ENCODE peak calls at places on chromosomes 4 and X, in five cellular contexts. One of them, this sample, is unnamed.

GRCh38 chrX:148741441-148741840 is 241.0 kb downstream of the AFF2 start:
- DNase-seq in IMR-90: no peak
- DNase-seq in neuronal stem cell: no peak
- DNase-seq in trophoblast cell: no peak
- DNase-seq in mesendoderm: peak
- DNase-seq in this sample: no peak

GRCh38 chrX:153411255-153411987 is at the start of gene ZFP92:
- DNase-seq in neuronal stem cell: no peak
- DNase-seq in trophoblast cell: no peak
- DNase-seq in IMR-90: no peak
- DNase-seq in mesendoderm: no peak
- DNase-seq in this sample: peak

GRCh38 chr4:182325848-182326255 is 82.7 kb downstream of the TENM3 start:
- DNase-seq in trophoblast cell: no peak
- DNase-seq in mesendoderm: no peak
- DNase-seq in IMR-90: no peak
- DNase-seq in neuronal stem cell: no peak
- DNase-seq in this sample: no peak

GRCh38 chr4:187108846-187109245 is 385.2 kb upstream of the FAT1 start:
- DNase-seq in trophoblast cell: no peak
- DNase-seq in neuronal stem cell: no peak
- DNase-seq in IMR-90: no peak
- DNase-seq in mesendoderm: no peak
- DNase-seq in this sample: no peak

GRCh38 chrX:63718010-63718694 is 66.9 kb downstream of the ARHGEF9 start:
- DNase-seq in trophoblast cell: no peak
- DNase-seq in IMR-90: no peak
- DNase-seq in mesendoderm: no peak
- DNase-seq in neuronal stem cell: no peak
- DNase-seq in this sample: no peak

GRCh38 chr4:54058171-54058570 is 6.2 kb downstream of the CHIC2 start:
- DNase-seq in mesendoderm: no peak
- DNase-seq in trophoblast cell: no peak
- DNase-seq in IMR-90: no peak
- DNase-seq in neuronal stem cell: no peak
- DNase-seq in this sample: no peak

GRCh38 chr4:142567620-142568451 is 278.3 kb downstream of the INPP4B start:
- DNase-seq in mesendoderm: no peak
- DNase-seq in IMR-90: peak
- DNase-seq in trophoblast cell: no peak
- DNase-seq in neuronal stem cell: peak
- DNase-seq in this sample: no peak

GRCh38 chr4:101790521-101791188 is at the start of gene BANK1:
- DNase-seq in mesendoderm: peak
- DNase-seq in trophoblast cell: peak
- DNase-seq in IMR-90: peak
- DNase-seq in neuronal stem cell: peak
- DNase-seq in this sample: peak

GRCh38 chr4:182143822-182144620 is 99.2 kb upstream of the TENM3 start:
- DNase-seq in mesendoderm: peak
- DNase-seq in IMR-90: peak
- DNase-seq in neuronal stem cell: peak
- DNase-seq in trophoblast cell: peak
- DNase-seq in this sample: peak

GRCh38 chr4:15003441-15003890 is 1.2 kb downstream of the CPEB2 start:
- DNase-seq in trophoblast cell: no peak
- DNase-seq in IMR-90: peak
- DNase-seq in neuronal stem cell: peak
- DNase-seq in mesendoderm: peak
- DNase-seq in this sample: peak

GRCh38 chr4:122739174-122739573 is 6.7 kb downstream of the BBS12 start:
- DNase-seq in trophoblast cell: no peak
- DNase-seq in IMR-90: peak
- DNase-seq in mesendoderm: no peak
- DNase-seq in neuronal stem cell: no peak
- DNase-seq in this sample: peak

GRCh38 chr4:93469560-93469959 is 359.0 kb upstream of the ATOH1 start:
- DNase-seq in mesendoderm: peak
- DNase-seq in IMR-90: no peak
- DNase-seq in neuronal stem cell: no peak
- DNase-seq in trophoblast cell: no peak
- DNase-seq in this sample: no peak

GRCh38 chr4:139913398-139913990 is 240.5 kb downstream of the MAML3 start:
- DNase-seq in IMR-90: peak
- DNase-seq in mesendoderm: no peak
- DNase-seq in trophoblast cell: no peak
- DNase-seq in neuronal stem cell: no peak
- DNase-seq in this sample: no peak

GRCh38 chr4:121998024-121998423 is 46.2 kb upstream of the TRPC3 start:
- DNase-seq in trophoblast cell: no peak
- DNase-seq in mesendoderm: peak
- DNase-seq in IMR-90: no peak
- DNase-seq in neuronal stem cell: no peak
- DNase-seq in this sample: no peak

GRCh38 chrX:30620980-30621716 is 32.1 kb upstream of the GK start:
- DNase-seq in IMR-90: peak
- DNase-seq in mesendoderm: peak
- DNase-seq in neuronal stem cell: no peak
- DNase-seq in trophoblast cell: peak
- DNase-seq in this sample: peak

GRCh38 chr4:52617467-52618017 is 41.6 kb downstream of the USP46 start:
- DNase-seq in IMR-90: no peak
- DNase-seq in trophoblast cell: no peak
- DNase-seq in neuronal stem cell: no peak
- DNase-seq in mesendoderm: no peak
- DNase-seq in this sample: no peak

GRCh38 chrX:15956684-15957083 is 102.1 kb upstream of the AP1S2 start:
- DNase-seq in trophoblast cell: no peak
- DNase-seq in IMR-90: no peak
- DNase-seq in neuronal stem cell: peak
- DNase-seq in mesendoderm: peak
- DNase-seq in this sample: no peak

GRCh38 chr4:86450861-86451260 is 91.0 kb upstream of the MAPK10 start:
- DNase-seq in neuronal stem cell: no peak
- DNase-seq in mesendoderm: no peak
- DNase-seq in trophoblast cell: no peak
- DNase-seq in IMR-90: no peak
- DNase-seq in this sample: no peak

GRCh38 chr4:86446996-86447395 is 87.1 kb upstream of the MAPK10 start:
- DNase-seq in IMR-90: no peak
- DNase-seq in trophoblast cell: no peak
- DNase-seq in mesendoderm: peak
- DNase-seq in neuronal stem cell: no peak
- DNase-seq in this sample: no peak

GRCh38 chr4:86449746-86450145 is 89.9 kb upstream of the MAPK10 start:
- DNase-seq in trophoblast cell: no peak
- DNase-seq in IMR-90: no peak
- DNase-seq in neuronal stem cell: no peak
- DNase-seq in mesendoderm: peak
- DNase-seq in this sample: no peak

GRCh38 chr4:86450189-86450588 is 90.3 kb upstream of the MAPK10 start:
- DNase-seq in IMR-90: no peak
- DNase-seq in neuronal stem cell: no peak
- DNase-seq in trophoblast cell: no peak
- DNase-seq in mesendoderm: no peak
- DNase-seq in this sample: no peak

GRCh38 chr4:86448891-86449290 is 89.0 kb upstream of the MAPK10 start:
- DNase-seq in trophoblast cell: no peak
- DNase-seq in neuronal stem cell: no peak
- DNase-seq in IMR-90: no peak
- DNase-seq in mesendoderm: peak
- DNase-seq in this sample: no peak
- H2BK120ac ChIP-seq in trophoblast cell: no peak
- H2BK120ac ChIP-seq in neuronal stem cell: no peak
- H2BK120ac ChIP-seq in IMR-90: no peak
- H2BK120ac ChIP-seq in mesendoderm: no peak
- H2BK120ac ChIP-seq in this sample: no peak

GRCh38 chr4:164977243-164978164 is at the start of gene TRIM61:
- DNase-seq in trophoblast cell: no peak
- DNase-seq in mesendoderm: peak
- DNase-seq in IMR-90: peak
- DNase-seq in neuronal stem cell: peak
- DNase-seq in this sample: peak
- H3K9ac ChIP-seq in trophoblast cell: peak
- H3K9ac ChIP-seq in mesendoderm: peak
- H3K9ac ChIP-seq in IMR-90: peak
- H3K9ac ChIP-seq in neuronal stem cell: no peak
- H3K9ac ChIP-seq in this sample: peak

GRCh38 chr4:124318292-124318691 is 394.2 kb downstream of the ANKRD50 start:
- DNase-seq in IMR-90: no peak
- DNase-seq in mesendoderm: no peak
- DNase-seq in neuronal stem cell: no peak
- DNase-seq in trophoblast cell: no peak
- DNase-seq in this sample: no peak
- H2BK120ac ChIP-seq in IMR-90: no peak
- H2BK120ac ChIP-seq in mesendoderm: no peak
- H2BK120ac ChIP-seq in neuronal stem cell: no peak
- H2BK120ac ChIP-seq in trophoblast cell: no peak
- H2BK120ac ChIP-seq in this sample: no peak

GRCh38 chrX:105981772-105982485 is 56.6 kb downstream of the SERPINA7 start:
- DNase-seq in neuronal stem cell: no peak
- DNase-seq in IMR-90: no peak
- DNase-seq in trophoblast cell: no peak
- DNase-seq in mesendoderm: no peak
- DNase-seq in this sample: no peak
- H3K9ac ChIP-seq in neuronal stem cell: no peak
- H3K9ac ChIP-seq in IMR-90: no peak
- H3K9ac ChIP-seq in trophoblast cell: no peak
- H3K9ac ChIP-seq in mesendoderm: no peak
- H3K9ac ChIP-seq in this sample: no peak

GRCh38 chrX:41475611-41476241 is 28.6 kb downstream of the NYX start:
- DNase-seq in neuronal stem cell: peak
- DNase-seq in IMR-90: no peak
- DNase-seq in trophoblast cell: peak
- DNase-seq in mesendoderm: peak
- DNase-seq in this sample: peak

GRCh38 chrX:41480508-41481260 is 33.5 kb downstream of the NYX start:
- DNase-seq in mesendoderm: no peak
- DNase-seq in neuronal stem cell: no peak
- DNase-seq in trophoblast cell: no peak
- DNase-seq in IMR-90: no peak
- DNase-seq in this sample: no peak

GRCh38 chrX:41481264-41482109 is 34.3 kb downstream of the NYX start:
- DNase-seq in neuronal stem cell: no peak
- DNase-seq in mesendoderm: peak
- DNase-seq in IMR-90: no peak
- DNase-seq in trophoblast cell: peak
- DNase-seq in this sample: no peak

GRCh38 chrX:41475166-41475565 is 28.0 kb downstream of the NYX start:
- DNase-seq in IMR-90: no peak
- DNase-seq in trophoblast cell: no peak
- DNase-seq in mesendoderm: peak
- DNase-seq in neuronal stem cell: peak
- DNase-seq in this sample: no peak

GRCh38 chrX:41478397-41478911 is 31.3 kb downstream of the NYX start:
- DNase-seq in mesendoderm: peak
- DNase-seq in neuronal stem cell: no peak
- DNase-seq in trophoblast cell: peak
- DNase-seq in IMR-90: no peak
- DNase-seq in this sample: no peak
- H2BK120ac ChIP-seq in mesendoderm: no peak
- H2BK120ac ChIP-seq in neuronal stem cell: no peak
- H2BK120ac ChIP-seq in trophoblast cell: no peak
- H2BK120ac ChIP-seq in IMR-90: no peak
- H2BK120ac ChIP-seq in this sample: no peak

GRCh38 chr4:6361076-6361784 is 91.6 kb downstream of the WFS1 start:
- DNase-seq in neuronal stem cell: no peak
- DNase-seq in mesendoderm: no peak
- DNase-seq in IMR-90: no peak
- DNase-seq in trophoblast cell: no peak
- DNase-seq in this sample: no peak
- H3K9ac ChIP-seq in neuronal stem cell: no peak
- H3K9ac ChIP-seq in mesendoderm: no peak
- H3K9ac ChIP-seq in IMR-90: no peak
- H3K9ac ChIP-seq in trophoblast cell: no peak
- H3K9ac ChIP-seq in this sample: no peak